ENCODE peak calls at places on chromosomes 11 and 22, in ten cellular contexts. N is globus pallidus; O is esophagus muscularis mucosa; U is activated CD4-positive, alpha-beta T cell treated with anti-CD3 and anti-CD28 coated beads, Interleukin-2, amount 50 U/mL, for 24 hours; H is AG10803; G is Kasumi-1; V is NCI-H774; Q is posterior vena cava; Z is activated CD8-positive, alpha-beta memory T cell treated with anti-CD3 and anti-CD28 coated beads, Interleukin-2, amount 10 ng/mL, durations not matched to agents 7 days and 5 days; F is smooth muscle cell of the brain vasculature. X is an unnamed sample.

GRCh38 chr22:27620367-27621154 is 181.0 kb downstream of the MN1 start:
- DNase-seq in N (no peak), O (no peak), U (no peak), H (no peak), G (no peak), V (no peak), Q (peak; percentile 28), Z (no peak), F (no peak), X (no peak)

GRCh38 chr11:35419713-35420333 is 465 bp upstream of the SLC1A2 start:
- DNase-seq in N (no peak), O (no peak), U (no peak), H (no peak), G (no peak), V (no peak), Q (no peak), Z (no peak), F (no peak), X (peak; percentile 31)

GRCh38 chr11:662689-663274 is 25.7 kb downstream of the DRD4 start:
- DNase-seq in N (peak; percentile 64), O (no peak), U (no peak), H (peak; percentile 57), G (peak; percentile 57), V (no peak), Q (peak; percentile 92), Z (peak; percentile 56), F (peak; percentile 13), X (peak; percentile 61)

GRCh38 chr22:45036154-45036553 is 26.3 kb upstream of the PHF21B start:
- DNase-seq in N (peak; percentile 24), O (no peak), U (no peak), H (peak; percentile 16), G (no peak), V (no peak), Q (no peak), Z (no peak), F (no peak), X (peak; percentile 16)

GRCh38 chr11:63866211-63866610 is 27.3 kb downstream of the MARK2 start:
- DNase-seq in N (no peak), O (no peak), U (peak; percentile 82), H (peak; percentile 66), G (peak; percentile 67), V (no peak), Q (peak; percentile 87), Z (peak; percentile 89), F (no peak), X (no peak)

GRCh38 chr11:7480132-7480531 is 5.2 kb upstream of the OLFML1 start:
- DNase-seq in N (no peak), O (no peak), U (no peak), H (peak; percentile 46), G (no peak), V (no peak), Q (no peak), Z (no peak), F (no peak), X (no peak)

GRCh38 chr11:111452146-111452545 is 60.0 kb downstream of the BTG4 start:
- DNase-seq in N (peak; percentile 43), O (no peak), U (no peak), H (peak; percentile 36), G (no peak), V (no peak), Q (no peak), Z (no peak), F (no peak), X (no peak)

GRCh38 chr11:25039165-25039564 is 542.3 kb downstream of the LUZP2 start:
- DNase-seq in N (no peak), O (no peak), U (no peak), H (no peak), G (no peak), V (no peak), Q (no peak), Z (no peak), F (no peak), X (no peak)

GRCh38 chr11:123580557-123581275 is 73.7 kb downstream of the SCN3B start:
- DNase-seq in N (no peak), O (no peak), U (peak; percentile 61), H (no peak), G (peak; percentile 69), V (peak; percentile 83), Q (no peak), Z (peak; percentile 77), F (no peak), X (peak; percentile 88)

GRCh38 chr11:26593686-26594085 is 21.6 kb upstream of the MUC15 start:
- DNase-seq in N (no peak), O (no peak), U (no peak), H (no peak), G (no peak), V (no peak), Q (no peak), Z (no peak), F (no peak), X (no peak)

GRCh38 chr22:31583861-31584485 is 78.0 kb downstream of the PISD start:
- DNase-seq in N (no peak), O (no peak), U (no peak), H (peak; percentile 35), G (no peak), V (no peak), Q (peak; percentile 13), Z (no peak), F (no peak), X (no peak)

GRCh38 chr11:33997473-33998347 is 53.8 kb upstream of the CAPRIN1 start:
- DNase-seq in N (peak; percentile 67), O (no peak), U (no peak), H (no peak), G (no peak), V (no peak), Q (no peak), Z (no peak), F (no peak), X (peak; percentile 5)

GRCh38 chr11:115501895-115502589 is 2.2 kb downstream of the CADM1 start:
- DNase-seq in N (peak; percentile 65), O (no peak), U (no peak), H (no peak), G (no peak), V (no peak), Q (no peak), Z (no peak), F (no peak), X (peak; percentile 62)

X was measured in G401.